ENCODE peak calls at places on chromosomes 7 and 10, in five cellular contexts. One of them, this sample, is unnamed.

GRCh38 chr10:78802866-78803265 is 265.9 kb upstream of the ZMIZ1 start:
- DNase-seq in OCI-LY7: no peak
- DNase-seq in Peyer's patch: no peak
- DNase-seq in B cell: no peak
- DNase-seq in astrocyte of the cerebellum: peak; percentile 48
- DNase-seq in this sample: no peak

GRCh38 chr10:1406172-1406975 is 331.0 kb downstream of the ADARB2 start:
- DNase-seq in OCI-LY7: no peak
- DNase-seq in Peyer's patch: no peak
- DNase-seq in B cell: no peak
- DNase-seq in astrocyte of the cerebellum: no peak
- DNase-seq in this sample: no peak

GRCh38 chr7:143490719-143491306 is 13.1 kb downstream of the TAS2R41 start:
- DNase-seq in OCI-LY7: no peak
- DNase-seq in Peyer's patch: no peak
- DNase-seq in B cell: no peak
- DNase-seq in astrocyte of the cerebellum: no peak
- DNase-seq in this sample: no peak

GRCh38 chr7:143467724-143468123 is 9.9 kb upstream of the TAS2R41 start:
- DNase-seq in OCI-LY7: no peak
- DNase-seq in Peyer's patch: no peak
- DNase-seq in B cell: no peak
- DNase-seq in astrocyte of the cerebellum: no peak
- DNase-seq in this sample: no peak

GRCh38 chr10:36675458-36675880 is 449.9 kb upstream of the ANKRD30A start:
- DNase-seq in OCI-LY7: no peak
- DNase-seq in Peyer's patch: no peak
- DNase-seq in B cell: no peak
- DNase-seq in astrocyte of the cerebellum: no peak
- DNase-seq in this sample: no peak

GRCh38 chr10:16141499-16141898 is 281.2 kb upstream of the MINDY3 start:
- DNase-seq in OCI-LY7: no peak
- DNase-seq in Peyer's patch: no peak
- DNase-seq in B cell: no peak
- DNase-seq in astrocyte of the cerebellum: no peak
- DNase-seq in this sample: no peak

GRCh38 chr10:91495402-91495801 is 85.3 kb downstream of the HECTD2 start:
- DNase-seq in OCI-LY7: no peak
- DNase-seq in Peyer's patch: no peak
- DNase-seq in B cell: no peak
- DNase-seq in astrocyte of the cerebellum: no peak
- DNase-seq in this sample: no peak

GRCh38 chr7:2681954-2682799 is 5.8 kb upstream of the AMZ1 start:
- DNase-seq in OCI-LY7: no peak
- DNase-seq in Peyer's patch: no peak
- DNase-seq in B cell: no peak
- DNase-seq in astrocyte of the cerebellum: no peak
- DNase-seq in this sample: no peak

GRCh38 chr10:103793920-103794883 is 61.2 kb downstream of the SH3PXD2A start:
- DNase-seq in OCI-LY7: no peak
- DNase-seq in Peyer's patch: no peak
- DNase-seq in B cell: no peak
- DNase-seq in astrocyte of the cerebellum: no peak
- DNase-seq in this sample: no peak

GRCh38 chr7:21524680-21525079 is 18.2 kb upstream of the DNAH11 start:
- DNase-seq in OCI-LY7: no peak
- DNase-seq in Peyer's patch: no peak
- DNase-seq in B cell: no peak
- DNase-seq in astrocyte of the cerebellum: no peak
- DNase-seq in this sample: no peak

GRCh38 chr7:21526448-21526847 is 16.4 kb upstream of the DNAH11 start:
- DNase-seq in OCI-LY7: no peak
- DNase-seq in Peyer's patch: no peak
- DNase-seq in B cell: no peak
- DNase-seq in astrocyte of the cerebellum: no peak
- DNase-seq in this sample: no peak

DNA sequence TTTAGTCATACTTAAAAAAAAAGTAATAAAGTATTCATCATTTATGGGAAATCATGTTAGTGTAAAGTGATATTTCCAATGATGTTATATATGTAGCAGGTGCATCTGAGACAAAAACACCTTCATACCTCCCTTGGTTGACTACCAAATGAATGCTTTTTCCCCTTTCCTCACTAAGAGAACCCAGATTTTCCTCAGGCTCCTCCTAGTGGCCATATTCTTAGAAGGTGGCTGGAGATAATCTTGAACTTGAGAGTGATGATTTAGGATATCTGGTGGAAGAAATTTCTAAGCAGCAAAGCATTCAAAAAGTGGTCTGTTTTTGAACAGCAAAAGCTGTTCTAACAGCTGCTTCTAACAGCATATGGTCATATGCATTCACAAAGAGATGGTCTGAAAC is 16.8 kb upstream of the DNAH11 start:
- DNase-seq in OCI-LY7: peak; percentile 18
- DNase-seq in Peyer's patch: no peak
- DNase-seq in B cell: no peak
- DNase-seq in astrocyte of the cerebellum: no peak
- DNase-seq in this sample: no peak
- TF ChIP-seq CTCF in OCI-LY7: peak; percentile 67
- TF ChIP-seq CTCF in Peyer's patch: no peak
- TF ChIP-seq CTCF in B cell: peak; percentile 38
- TF ChIP-seq CTCF in astrocyte of the cerebellum: peak; percentile 41
- TF ChIP-seq CTCF in this sample: peak; percentile 63

GRCh38 chr7:78510580-78511188 is 712.1 kb downstream of the PHTF2 start:
- DNase-seq in OCI-LY7: peak; percentile 27
- DNase-seq in Peyer's patch: no peak
- DNase-seq in B cell: no peak
- DNase-seq in astrocyte of the cerebellum: peak; percentile 50
- DNase-seq in this sample: no peak
- TF ChIP-seq CTCF in OCI-LY7: peak; percentile 75
- TF ChIP-seq CTCF in Peyer's patch: peak; percentile 19
- TF ChIP-seq CTCF in B cell: no peak
- TF ChIP-seq CTCF in astrocyte of the cerebellum: peak; percentile 96
- TF ChIP-seq CTCF in this sample: no peak

DNA sequence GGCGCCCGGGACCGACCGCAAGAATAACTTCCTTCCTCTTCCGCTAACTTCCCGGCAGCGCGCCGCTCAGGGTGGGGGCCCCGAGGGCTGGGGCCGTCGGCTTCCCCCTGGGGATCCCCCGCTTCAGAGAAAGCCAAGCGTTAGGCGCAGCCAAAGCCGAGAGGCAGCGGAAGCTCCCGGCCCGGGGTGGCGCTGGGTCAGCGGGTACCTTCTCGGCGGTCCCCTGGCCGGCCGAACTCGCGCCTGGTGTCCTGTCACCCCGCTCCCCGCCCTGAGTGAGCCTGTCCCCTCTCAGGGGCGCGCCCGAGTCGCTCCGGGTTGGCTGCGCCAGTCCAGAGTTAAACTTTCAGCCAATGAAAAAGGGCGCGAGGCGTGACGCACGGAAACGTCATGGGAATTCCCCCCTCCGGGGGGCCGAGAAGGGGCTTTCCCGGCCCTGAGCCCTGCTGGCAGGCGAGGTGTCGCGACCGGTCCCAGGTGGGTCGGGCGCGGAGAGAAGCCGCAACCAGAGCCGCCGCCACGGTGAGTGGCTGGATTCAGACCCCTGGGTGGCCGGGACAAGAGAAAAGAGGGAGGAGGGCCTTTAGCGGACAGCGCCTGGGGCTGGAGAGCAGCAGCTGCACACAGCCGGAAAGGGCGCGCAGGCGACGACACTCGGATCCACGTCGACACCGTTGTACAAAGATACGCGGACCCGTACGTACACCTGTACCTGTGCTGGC is 1.3 kb upstream of the NFKB2 start:
- DNase-seq in OCI-LY7: peak; percentile 96
- DNase-seq in Peyer's patch: peak; percentile 95
- DNase-seq in B cell: peak; percentile 96
- DNase-seq in astrocyte of the cerebellum: peak; percentile 70
- DNase-seq in this sample: peak; percentile 99
- TF ChIP-seq CTCF in OCI-LY7: peak; percentile 95
- TF ChIP-seq CTCF in Peyer's patch: peak; percentile 97
- TF ChIP-seq CTCF in B cell: peak; percentile 38
- TF ChIP-seq CTCF in astrocyte of the cerebellum: no peak
- TF ChIP-seq CTCF in this sample: peak; percentile 65

GRCh38 chr10:124745257-124745656 is 1.1 kb upstream of the FAM53B start:
- DNase-seq in OCI-LY7: no peak
- DNase-seq in Peyer's patch: no peak
- DNase-seq in B cell: no peak
- DNase-seq in astrocyte of the cerebellum: no peak
- DNase-seq in this sample: no peak

GRCh38 chr10:124744688-124745055 is 494 bp upstream of the FAM53B start:
- DNase-seq in OCI-LY7: no peak
- DNase-seq in Peyer's patch: no peak
- DNase-seq in B cell: no peak
- DNase-seq in astrocyte of the cerebellum: peak; percentile 40
- DNase-seq in this sample: no peak

GRCh38 chr10:124744047-124744687 is at the start of gene FAM53B:
- DNase-seq in OCI-LY7: peak; percentile 89
- DNase-seq in Peyer's patch: peak; percentile 79
- DNase-seq in B cell: peak; percentile 95
- DNase-seq in astrocyte of the cerebellum: peak; percentile 20
- DNase-seq in this sample: peak; percentile 61

GRCh38 chr10:124746992-124747391 is 2.8 kb upstream of the FAM53B start:
- DNase-seq in OCI-LY7: no peak
- DNase-seq in Peyer's patch: no peak
- DNase-seq in B cell: no peak
- DNase-seq in astrocyte of the cerebellum: no peak
- DNase-seq in this sample: no peak

DNA sequence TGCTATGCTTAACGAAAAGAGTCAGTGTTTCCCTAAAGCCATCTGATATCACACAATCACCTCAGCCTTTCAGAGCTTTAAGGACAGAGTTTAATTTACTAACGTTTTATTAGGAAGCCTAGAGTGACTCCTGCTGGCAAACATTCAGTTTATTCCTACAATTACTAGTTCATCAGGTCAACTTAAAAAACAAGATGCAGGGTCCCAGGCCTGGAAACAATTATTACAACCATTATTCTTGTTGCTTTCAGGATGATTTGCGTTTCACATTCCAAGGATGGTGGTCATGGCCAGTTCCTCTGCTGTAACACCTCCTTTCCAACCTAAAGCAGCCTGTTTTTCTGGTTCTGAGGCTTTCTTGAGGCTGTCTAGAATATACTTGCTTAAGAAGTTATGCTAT is 1.5 kb upstream of the FAM53B start:
- DNase-seq in OCI-LY7: peak; percentile 75
- DNase-seq in Peyer's patch: no peak
- DNase-seq in B cell: peak; percentile 53
- DNase-seq in astrocyte of the cerebellum: peak; percentile 40
- DNase-seq in this sample: no peak
- TF ChIP-seq CTCF in OCI-LY7: peak; percentile 80
- TF ChIP-seq CTCF in Peyer's patch: peak; percentile 79
- TF ChIP-seq CTCF in B cell: peak; percentile 67
- TF ChIP-seq CTCF in astrocyte of the cerebellum: peak; percentile 13
- TF ChIP-seq CTCF in this sample: peak; percentile 74